ENCODE peak calls at places on chromosomes 7 and 10, in ten cellular contexts. H is dorsolateral prefrontal cortex; A is epithelial cell of esophagus; T is CD8-positive, alpha-beta memory T cell; O is suprapubic skin; Q is CD8-positive, alpha-beta T cell; Z is heart left ventricle; G is fibroblast of mammary gland; K is prostate gland; W is fibroblast of pulmonary artery. R is an unnamed sample.

GRCh38 chr7:20316706-20317105 is 14.0 kb upstream of the ITGB8 start:
- DNase-seq in H (no peak), A (no peak), T (no peak), O (no peak), Q (no peak), Z (no peak), G (no peak), K (no peak), W (no peak), R (no peak)

GRCh38 chr7:80721880-80722595 is 83.6 kb downstream of the CD36 start:
- DNase-seq in H (no peak), A (peak), T (no peak), O (no peak), Q (no peak), Z (no peak), G (peak), K (no peak), W (peak), R (no peak)

GRCh38 chr7:46432666-46433065 is 511.6 kb upstream of the IGFBP3 start:
- DNase-seq in H (no peak), A (peak), T (no peak), O (no peak), Q (no peak), Z (no peak), G (peak), K (no peak), W (peak), R (no peak)

GRCh38 chr10:103145860-103146466 is 47.1 kb downstream of the NT5C2 start:
- DNase-seq in H (no peak), A (peak), T (no peak), O (peak), Q (no peak), Z (peak), G (peak), K (no peak), W (peak), R (peak)

GRCh38 chr7:140661124-140661523 is 11.6 kb upstream of the ADCK2 start:
- DNase-seq in H (no peak), A (no peak), T (no peak), O (peak), Q (no peak), Z (no peak), G (no peak), K (no peak), W (no peak), R (no peak)

GRCh38 chr10:132136689-132137088 is 50.1 kb upstream of the DPYSL4 start:
- DNase-seq in H (peak), A (no peak), T (no peak), O (no peak), Q (no peak), Z (no peak), G (no peak), K (no peak), W (no peak), R (no peak)

GRCh38 chr7:48637382-48637781 is 287.0 kb upstream of the CDC14C start:
- DNase-seq in H (no peak), A (peak), T (no peak), O (no peak), Q (no peak), Z (no peak), G (peak), K (no peak), W (no peak), R (no peak)

GRCh38 chr10:62788861-62789467 is 15.6 kb upstream of the ADO start:
- DNase-seq in H (no peak), A (no peak), T (no peak), O (no peak), Q (no peak), Z (no peak), G (no peak), K (no peak), W (no peak), R (no peak)

GRCh38 chr10:74718208-74718607 is 108.2 kb upstream of the KAT6B start:
- DNase-seq in H (no peak), A (no peak), T (no peak), O (no peak), Q (no peak), Z (no peak), G (no peak), K (no peak), W (no peak), R (no peak)

GRCh38 chr10:71804067-71804466 is 30.7 kb upstream of the VSIR start:
- DNase-seq in H (no peak), A (no peak), T (no peak), O (no peak), Q (no peak), Z (no peak), G (no peak), K (no peak), W (no peak), R (no peak)

GRCh38 chr7:150849204-150849775 is 3.0 kb upstream of the AOC1 start:
- DNase-seq in H (no peak), A (no peak), T (no peak), O (no peak), Q (no peak), Z (no peak), G (no peak), K (no peak), W (no peak), R (no peak)

GRCh38 chr7:98879198-98879988 is 1.1 kb downstream of the TRRAP start:
- DNase-seq in H (no peak), A (peak), T (peak), O (peak), Q (peak), Z (peak), G (peak), K (peak), W (no peak), R (peak)

GRCh38 chr10:124271671-124272070 is 147.1 kb downstream of the OAT start:
- DNase-seq in H (no peak), A (no peak), T (no peak), O (no peak), Q (no peak), Z (no peak), G (no peak), K (no peak), W (no peak), R (no peak)

GRCh38 chr7:70371652-70372051 is 760.3 kb upstream of the GALNT17 start:
- DNase-seq in H (no peak), A (no peak), T (no peak), O (no peak), Q (no peak), Z (no peak), G (no peak), K (no peak), W (no peak), R (no peak)

GRCh38 chr10:72659694-72660093 is 32.2 kb upstream of the MCU start:
- DNase-seq in H (no peak), A (no peak), T (no peak), O (no peak), Q (no peak), Z (no peak), G (peak), K (no peak), W (no peak), R (no peak)

GRCh38 chr7:22821702-22822485 is 755 bp downstream of the TOMM7 start:
- DNase-seq in H (no peak), A (peak), T (no peak), O (no peak), Q (peak), Z (no peak), G (peak), K (no peak), W (peak), R (no peak)

GRCh38 chr10:120285408-120285807 is 171.6 kb upstream of the PLPP4 start:
- DNase-seq in H (no peak), A (no peak), T (no peak), O (no peak), Q (no peak), Z (no peak), G (no peak), K (no peak), W (no peak), R (no peak)

GRCh38 chr10:60871215-60871614 is 72.8 kb downstream of the RHOBTB1 start:
- DNase-seq in H (no peak), A (no peak), T (no peak), O (no peak), Q (no peak), Z (no peak), G (no peak), K (no peak), W (no peak), R (no peak)

GRCh38 chr7:38699481-38699880 is 68.3 kb upstream of the AMPH start:
- DNase-seq in H (no peak), A (peak), T (no peak), O (no peak), Q (no peak), Z (no peak), G (peak), K (no peak), W (peak), R (no peak)

GRCh38 chr7:3461923-3462322 is 160.9 kb downstream of the SDK1 start:
- DNase-seq in H (no peak), A (no peak), T (peak), O (no peak), Q (peak), Z (no peak), G (no peak), K (no peak), W (no peak), R (no peak)

GRCh38 chr10:26714816-26715487 is 17.5 kb downstream of the PDSS1 start:
- DNase-seq in H (no peak), A (no peak), T (no peak), O (no peak), Q (no peak), Z (no peak), G (no peak), K (no peak), W (no peak), R (no peak)

GRCh38 chr7:48113270-48113669 is 24.2 kb downstream of the UPP1 start:
- DNase-seq in H (no peak), A (no peak), T (no peak), O (no peak), Q (no peak), Z (no peak), G (no peak), K (no peak), W (no peak), R (no peak)

GRCh38 chr7:33933611-33934281 is 28.4 kb downstream of the BMPER start:
- DNase-seq in H (no peak), A (peak), T (no peak), O (no peak), Q (no peak), Z (no peak), G (peak), K (no peak), W (peak), R (no peak)

GRCh38 chr7:140966561-140967234 is 42.0 kb upstream of the BRAF start:
- DNase-seq in H (no peak), A (peak), T (no peak), O (no peak), Q (no peak), Z (no peak), G (peak), K (no peak), W (peak), R (no peak)

GRCh38 chr7:16210171-16210570 is 211.2 kb downstream of the CRPPA start:
- DNase-seq in H (no peak), A (no peak), T (no peak), O (no peak), Q (no peak), Z (no peak), G (no peak), K (no peak), W (no peak), R (no peak)

GRCh38 chr7:84372155-84372621 is 177.6 kb upstream of the SEMA3A start:
- DNase-seq in H (no peak), A (peak), T (no peak), O (no peak), Q (no peak), Z (no peak), G (peak), K (no peak), W (peak), R (no peak)

GRCh38 chr7:157248659-157249058 is 88.1 kb upstream of the DNAJB6 start:
- DNase-seq in H (no peak), A (no peak), T (no peak), O (no peak), Q (no peak), Z (no peak), G (no peak), K (no peak), W (no peak), R (no peak)

GRCh38 chr10:118595598-118596425 is at the start of gene PRLHR:
- DNase-seq in H (no peak), A (peak), T (no peak), O (no peak), Q (peak), Z (no peak), G (peak), K (no peak), W (peak), R (peak)

GRCh38 chr10:45464958-45465567 is 91.0 kb downstream of the ALOX5 start:
- DNase-seq in H (peak), A (peak), T (peak), O (no peak), Q (peak), Z (peak), G (peak), K (peak), W (peak), R (peak)

GRCh38 chr10:97235353-97235752 is 49.6 kb upstream of the SLIT1 start:
- DNase-seq in H (no peak), A (no peak), T (no peak), O (no peak), Q (no peak), Z (no peak), G (no peak), K (no peak), W (no peak), R (no peak)

GRCh38 chr10:103231047-103231551 is 14.6 kb upstream of the RPEL1 start:
- DNase-seq in H (no peak), A (peak), T (no peak), O (no peak), Q (no peak), Z (no peak), G (peak), K (peak), W (peak), R (peak)

GRCh38 chr10:65898055-65898454 is 1027.8 kb upstream of the LRRTM3 start:
- DNase-seq in H (no peak), A (no peak), T (no peak), O (no peak), Q (no peak), Z (no peak), G (no peak), K (no peak), W (no peak), R (no peak)
- H3K4me3 ChIP-seq in H (no peak), A (no peak), T (no peak), O (no peak), Q (no peak), Z (no peak), G (no peak), K (no peak), W (no peak), R (no peak)

GRCh38 chr7:13988765-13989137 is 715 bp downstream of the ETV1 start:
- DNase-seq in H (no peak), A (no peak), T (no peak), O (no peak), Q (no peak), Z (no peak), G (peak), K (no peak), W (peak), R (no peak)
- H3K4me3 ChIP-seq in H (peak), A (peak), T (peak), O (peak), Q (no peak), Z (peak), G (peak), K (peak), W (peak), R (peak)

GRCh38 chr7:21338728-21339164 is 89.1 kb upstream of the SP4 start:
- DNase-seq in H (no peak), A (peak), T (no peak), O (no peak), Q (peak), Z (no peak), G (no peak), K (no peak), W (no peak), R (no peak)
- H3K4me3 ChIP-seq in H (no peak), A (no peak), T (no peak), O (no peak), Q (no peak), Z (no peak), G (no peak), K (no peak), W (no peak), R (no peak)

GRCh38 chr10:127194598-127194997 is 1.8 kb downstream of the INSYN2A start:
- DNase-seq in H (no peak), A (no peak), T (no peak), O (no peak), Q (no peak), Z (no peak), G (no peak), K (no peak), W (no peak), R (no peak)
- H3K4me3 ChIP-seq in H (peak), A (no peak), T (no peak), O (no peak), Q (no peak), Z (no peak), G (no peak), K (no peak), W (no peak), R (no peak)

GRCh38 chr7:7156663-7157062 is 25.7 kb upstream of the C1GALT1 start:
- DNase-seq in H (no peak), A (no peak), T (no peak), O (no peak), Q (no peak), Z (no peak), G (no peak), K (no peak), W (no peak), R (no peak)
- H3K4me3 ChIP-seq in H (no peak), A (no peak), T (peak), O (no peak), Q (no peak), Z (no peak), G (no peak), K (no peak), W (no peak), R (no peak)

DNA sequence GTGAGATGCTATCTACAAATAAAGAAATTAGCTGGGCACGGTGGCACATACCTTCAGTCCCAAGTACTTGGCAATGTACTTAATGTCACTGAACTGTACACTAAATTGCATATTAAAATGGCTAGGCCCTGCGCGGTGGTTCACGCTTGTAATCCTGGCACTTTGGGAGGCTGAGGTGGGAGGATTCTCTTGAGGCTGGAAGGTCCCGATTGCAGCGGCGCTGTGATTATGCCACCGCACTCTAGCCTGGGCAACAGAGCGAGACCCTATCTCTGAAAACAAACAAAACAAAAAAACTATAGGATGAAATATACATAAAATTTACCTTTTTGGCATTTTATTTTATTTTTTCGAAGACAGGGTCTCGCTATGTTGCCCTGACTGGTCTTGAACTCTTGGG is 1.5 kb upstream of the EIF3B start:
- DNase-seq in H (no peak), A (no peak), T (no peak), O (no peak), Q (no peak), Z (no peak), G (no peak), K (no peak), W (no peak), R (no peak)
- H3K4me3 ChIP-seq in H (peak), A (peak), T (no peak), O (peak), Q (peak), Z (peak), G (peak), K (peak), W (peak), R (no peak)

DNA sequence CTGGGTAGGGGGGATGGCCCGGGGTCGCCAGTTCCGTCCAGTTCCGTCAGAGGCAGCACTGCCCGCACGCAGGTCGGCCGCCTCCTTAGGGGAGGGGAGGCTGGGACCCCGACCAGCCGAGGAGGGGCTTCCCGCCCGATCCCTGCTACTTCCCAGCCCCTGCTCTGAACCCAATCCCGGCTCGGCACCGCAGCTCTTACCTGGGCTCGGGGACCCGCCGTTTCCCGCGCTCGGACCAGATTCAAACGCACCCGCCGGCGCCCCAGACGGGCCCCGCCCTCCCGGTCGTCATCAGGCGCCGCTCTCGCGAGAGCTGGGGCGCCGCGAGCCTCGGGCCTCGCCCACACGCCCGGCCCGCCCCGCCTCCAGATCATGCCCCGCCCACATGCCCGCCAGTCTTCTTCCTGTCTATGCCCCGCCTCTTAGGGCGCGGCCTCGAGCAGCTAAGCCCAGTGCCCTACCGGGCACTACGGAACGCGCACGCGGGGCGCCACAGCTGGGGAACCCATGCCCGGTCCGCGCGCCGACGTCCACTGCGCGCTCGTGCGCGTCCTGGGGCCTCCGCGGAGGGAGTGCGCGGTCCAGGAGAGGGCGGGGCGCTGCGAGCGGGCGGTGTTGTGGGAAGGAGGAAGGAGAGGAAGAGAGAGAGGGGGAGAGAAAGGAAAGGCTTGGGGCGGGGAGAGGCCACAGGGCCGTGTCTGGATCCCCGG is at the start of gene NCAPG2:
- DNase-seq in H (peak), A (peak), T (peak), O (peak), Q (peak), Z (peak), G (peak), K (peak), W (peak), R (peak)
- H3K4me3 ChIP-seq in H (peak), A (peak), T (peak), O (peak), Q (peak), Z (peak), G (peak), K (peak), W (peak), R (peak)

GRCh38 chr7:4744391-4745264 is 30.8 kb upstream of the AP5Z1 start:
- DNase-seq in H (peak), A (peak), T (peak), O (peak), Q (peak), Z (peak), G (peak), K (peak), W (peak), R (peak)
- H3K4me3 ChIP-seq in H (peak), A (peak), T (peak), O (peak), Q (peak), Z (peak), G (peak), K (peak), W (peak), R (no peak)

GRCh38 chr10:34179280-34179679 is 635.8 kb downstream of the PARD3 start:
- DNase-seq in H (no peak), A (no peak), T (no peak), O (no peak), Q (no peak), Z (no peak), G (no peak), K (no peak), W (no peak), R (no peak)
- H3K4me3 ChIP-seq in H (no peak), A (no peak), T (no peak), O (no peak), Q (no peak), Z (no peak), G (no peak), K (no peak), W (no peak), R (no peak)